ENCODE peak calls at places on chromosomes 2 and 18, in ten cellular contexts. W is A549, O is suprapubic skin, N is upper lobe of left lung, S is K562, C is SK-N-SH, F is transverse colon, P is stomach, M is sigmoid colon, E is H1. A is an unnamed sample.

GRCh38 chr2:98608962-98609604 is 694 bp downstream of the UNC50 start:
- DNase-seq in S (peak; percentile 42), N (peak; percentile 88), O (no peak), C (peak; percentile 71), F (peak; percentile 20), P (no peak), E (no peak), M (no peak), W (peak; percentile 7), A (no peak)

GRCh38 chr2:150410809-150411208 is 76.7 kb downstream of the RND3 start:
- DNase-seq in S (no peak), O (no peak), C (no peak), E (peak; percentile 54), N (no peak), F (no peak), W (peak; percentile 35), P (no peak), M (no peak), A (no peak)

GRCh38 chr18:46281185-46282176 is 177.3 kb downstream of the HAUS1 start:
- DNase-seq in C (peak; percentile 74), P (peak; percentile 63), N (no peak), M (no peak), S (peak; percentile 48), W (peak; percentile 60), F (peak; percentile 44), O (no peak), E (peak; percentile 50), A (peak; percentile 22)

GRCh38 chr2:35929551-35929950 is 426.0 kb upstream of the CRIM1 start:
- DNase-seq in C (no peak), N (no peak), P (no peak), E (no peak), S (no peak), F (no peak), W (no peak), M (no peak), O (no peak), A (no peak)

GRCh38 chr2:60959501-60959900 is 58.0 kb upstream of the PEX13 start:
- DNase-seq in N (peak; percentile 34), F (no peak), P (no peak), M (no peak), O (no peak), C (no peak), W (no peak), E (no peak), S (no peak), A (no peak)

GRCh38 chr2:60589093-60589492 is 35.6 kb upstream of the BCL11A start:
- DNase-seq in M (no peak), E (no peak), S (no peak), F (no peak), P (no peak), O (no peak), W (no peak), C (no peak), N (no peak), A (no peak)

GRCh38 chr2:214127178-214127970 is 283.5 kb upstream of the VWC2L start:
- DNase-seq in E (no peak), W (no peak), M (no peak), N (no peak), C (no peak), P (no peak), F (no peak), S (no peak), O (no peak), A (peak; percentile 41)

GRCh38 chr2:228417526-228417925 is 236.0 kb upstream of the SPHKAP start:
- DNase-seq in P (no peak), S (no peak), M (no peak), N (no peak), F (no peak), C (no peak), O (no peak), W (no peak), E (no peak), A (no peak)

GRCh38 chr18:54742654-54743053 is 85.6 kb upstream of the RAB27B start:
- DNase-seq in C (no peak), O (no peak), W (peak; percentile 29), E (no peak), N (no peak), F (peak; percentile 21), M (peak; percentile 80), P (peak; percentile 40), S (no peak), A (peak; percentile 65)

DNA sequence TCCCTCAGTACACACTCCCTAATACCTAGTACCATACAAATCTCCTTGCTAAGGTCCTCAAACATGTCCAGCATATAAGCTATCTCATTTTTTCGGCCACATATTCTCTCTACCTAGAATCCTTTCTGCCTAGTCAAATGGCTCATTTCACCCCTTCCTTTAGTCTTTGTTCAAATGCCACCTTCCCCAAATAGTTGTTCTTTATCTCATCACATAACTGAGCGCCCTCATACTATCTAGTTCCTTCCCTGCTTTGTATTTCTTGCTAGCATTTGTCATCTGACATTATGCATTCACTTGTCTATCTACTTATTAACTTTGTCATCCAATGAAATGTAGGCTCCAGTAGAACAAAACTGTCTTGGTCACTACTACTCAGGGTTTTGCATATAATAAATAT is 35.5 kb downstream of the RPRD1A start:
- DNase-seq in F (no peak), O (no peak), P (no peak), S (no peak), C (no peak), W (no peak), N (no peak), M (no peak), E (no peak), A (no peak)
- TF ChIP-seq CTCF in F (no peak), O (no peak), P (no peak), S (no peak), C (no peak), W (no peak), N (no peak), M (no peak), E (no peak), A (no peak)

GRCh38 chr18:79438581-79438980 is 42.9 kb downstream of the NFATC1 start:
- DNase-seq in E (no peak), P (no peak), N (peak; percentile 57), O (no peak), C (no peak), M (no peak), W (no peak), F (no peak), S (no peak), A (no peak)

GRCh38 chr18:79440316-79440715 is 44.6 kb downstream of the NFATC1 start:
- DNase-seq in F (no peak), W (no peak), M (no peak), P (no peak), O (no peak), E (no peak), S (no peak), C (no peak), N (peak; percentile 68), A (no peak)

GRCh38 chr18:79438089-79438488 is 42.4 kb downstream of the NFATC1 start:
- DNase-seq in S (no peak), W (no peak), P (no peak), E (no peak), C (no peak), O (no peak), F (no peak), M (no peak), N (peak; percentile 68), A (no peak)

GRCh38 chr18:79440728-79441127 is 45.0 kb downstream of the NFATC1 start:
- DNase-seq in N (peak; percentile 85), P (peak; percentile 64), S (no peak), F (peak; percentile 70), C (no peak), M (no peak), O (no peak), W (no peak), E (no peak), A (no peak)

GRCh38 chr18:79439201-79440023 is 43.7 kb downstream of the NFATC1 start:
- DNase-seq in C (no peak), F (no peak), N (peak; percentile 80), M (no peak), P (no peak), O (no peak), E (no peak), W (no peak), S (peak; percentile 24), A (peak; percentile 34)
- TF ChIP-seq EP300 in C (no peak), F (no peak), N (no peak), M (no peak), P (no peak), O (no peak), E (no peak), W (no peak), S (no peak), A (no peak)

DNA sequence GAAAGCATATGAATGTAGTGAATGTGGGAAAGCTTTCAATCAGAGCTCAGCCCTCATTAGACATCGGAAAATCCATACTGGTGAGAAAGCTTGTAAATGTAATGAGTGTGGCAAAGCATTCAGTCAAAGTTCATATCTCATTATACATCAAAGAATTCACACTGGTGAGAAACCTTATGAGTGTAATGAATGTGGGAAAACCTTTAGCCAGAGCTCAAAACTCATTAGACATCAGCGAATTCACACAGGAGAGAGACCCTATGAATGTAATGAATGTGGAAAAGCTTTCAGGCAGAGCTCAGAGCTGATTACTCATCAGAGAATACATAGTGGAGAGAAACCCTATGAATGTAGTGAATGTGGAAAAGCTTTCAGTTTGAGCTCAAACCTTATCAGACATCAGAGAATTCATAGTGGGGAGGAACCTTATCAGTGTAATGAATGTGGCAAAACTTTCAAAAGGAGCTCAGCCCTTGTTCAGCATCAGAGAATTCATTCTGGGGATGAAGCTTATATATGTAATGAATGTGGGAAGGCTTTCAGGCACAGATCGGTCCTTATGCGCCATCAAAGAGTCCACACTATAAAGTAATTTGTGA is 5.0 kb downstream of the ZNF397 start:
- DNase-seq in E (no peak), O (no peak), M (no peak), P (no peak), S (no peak), F (no peak), C (no peak), N (no peak), W (no peak), A (no peak)
- H3K9me3 ChIP-seq in E (no peaks in the 10 kb centered on the region), O (no peaks in the 10 kb centered on the region), M (no peaks in the 10 kb centered on the region), P (peaks cover 23% of the 10 kb centered on the region), S (peaks cover 14% of the 10 kb centered on the region), F (no peaks in the 10 kb centered on the region), C (no peaks in the 10 kb centered on the region), N (no peaks in the 10 kb centered on the region), W (peaks cover 90% of the 10 kb centered on the region), A (no peaks in the 10 kb centered on the region)

GRCh38 chr2:10163498-10164486 is 41.3 kb downstream of the RRM2 start:
- DNase-seq in F (no peak), M (no peak), C (peak; percentile 35), E (no peak), S (no peak), W (no peak), O (no peak), P (no peak), N (no peak), A (no peak)
- TF ChIP-seq CTCF in F (no peak), M (no peak), C (no peak), E (no peak), S (no peak), W (no peak), O (no peak), P (no peak), N (no peak), A (no peak)

A was measured in tibial nerve.